ENCODE peak calls at places on chromosomes 11 and 22, in five cellular contexts. R, D, H, V and Z are unnamed samples.
A peak's percentile ranks its signal among the peaks of the same experiment; 100 is the strongest.

GRCh38 chr22:46373838-46374662 is 38.5 kb downstream of the TRMU start:
- DNase-seq in H (no peak), V (no peak), D (peak; percentile 72), R (no peak), Z (peak; percentile 67)

GRCh38 chr11:12474871-12475270 is 97.5 kb downstream of the PARVA start:
- DNase-seq in H (no peak), R (no peak), D (no peak), V (no peak), Z (no peak)

GRCh38 chr11:32438883-32439487 is 3.6 kb upstream of the WT1 start:
- DNase-seq in V (no peak), D (no peak), H (no peak), R (no peak), Z (no peak)

GRCh38 chr11:113796663-113797259 is 17.2 kb downstream of the CLDN25 start:
- DNase-seq in D (no peak), R (peak; percentile 35), H (peak; percentile 25), V (no peak), Z (no peak)

GRCh38 chr22:46367707-46368191 is 32.2 kb downstream of the TRMU start:
- DNase-seq in H (peak; percentile 85), V (peak; percentile 86), D (peak; percentile 48), R (peak; percentile 50), Z (peak; percentile 78)

GRCh38 chr11:112050721-112051120 is 23.1 kb downstream of the PIH1D2 start:
- DNase-seq in V (no peak), H (peak; percentile 14), R (no peak), D (no peak), Z (no peak)

GRCh38 chr11:85541683-85542082 is 85.5 kb downstream of the DLG2 start:
- DNase-seq in R (no peak), V (no peak), H (no peak), D (no peak), Z (no peak)

GRCh38 chr11:130055637-130056036 is 14.1 kb upstream of the APLP2 start:
- DNase-seq in R (no peak), V (no peak), H (no peak), D (no peak), Z (no peak)

GRCh38 chr11:33682446-33682845 is 18.2 kb downstream of the C11orf91 start:
- DNase-seq in D (peak; percentile 29), R (no peak), H (no peak), V (no peak), Z (no peak)

GRCh38 chr22:46078241-46079092 is 71.9 kb upstream of the PPARA start:
- DNase-seq in V (peak; percentile 51), H (no peak), R (peak; percentile 80), D (no peak), Z (no peak)

GRCh38 chr11:86211619-86212018 is 32.9 kb upstream of the EED start:
- DNase-seq in R (no peak), V (no peak), D (no peak), H (no peak), Z (no peak)

GRCh38 chr22:37165940-37166674 is 16.4 kb upstream of the IL2RB start:
- DNase-seq in R (no peak), V (no peak), H (no peak), D (no peak), Z (no peak)

GRCh38 chr22:23485490-23485889 is 94.6 kb downstream of the IGLL1 start:
- DNase-seq in V (no peak), H (no peak), D (no peak), R (no peak), Z (no peak)

GRCh38 chr11:103541186-103541795 is 432.1 kb downstream of the DYNC2H1 start:
- DNase-seq in R (no peak), D (no peak), V (no peak), H (no peak), Z (no peak)

GRCh38 chr11:3222003-3222855 is 3.6 kb upstream of the MRGPRG start:
- DNase-seq in V (peak; percentile 33), R (no peak), D (no peak), H (no peak), Z (no peak)

GRCh38 chr22:47047321-47048122 is 285.1 kb downstream of the TBC1D22A start:
- DNase-seq in D (no peak), R (no peak), H (no peak), V (peak; percentile 41), Z (no peak)

GRCh38 chr22:23180301-23180892 is at the start of gene BCR:
- DNase-seq in V (peak; percentile 83), R (peak; percentile 69), D (peak; percentile 51), H (peak; percentile 84), Z (peak; percentile 58)

GRCh38 chr11:32809313-32809712 is 14.9 kb upstream of the CCDC73 start:
- DNase-seq in V (peak; percentile 55), H (peak; percentile 74), R (peak; percentile 62), D (peak; percentile 73), Z (no peak)

GRCh38 chr22:36365020-36365411 is 22.8 kb downstream of the MYH9 start:
- DNase-seq in H (no peak), R (peak; percentile 80), V (no peak), D (peak; percentile 74), Z (peak; percentile 87)

GRCh38 chr11:43419460-43419859 is 60.7 kb downstream of the TTC17 start:
- DNase-seq in D (no peak), V (no peak), R (peak; percentile 7), H (peak; percentile 35), Z (no peak)

GRCh38 chr22:39959640-39960447 is at the start of gene TMA7B:
- DNase-seq in D (peak; percentile 30), H (no peak), V (no peak), R (no peak), Z (peak; percentile 27)

GRCh38 chr11:113147249-113147648 is 167.1 kb upstream of the TTC12 start:
- DNase-seq in H (no peak), R (no peak), D (no peak), V (no peak), Z (no peak)

GRCh38 chr11:60927061-60927592 is 2.9 kb downstream of the TMEM132A start:
- DNase-seq in V (peak; percentile 20), R (no peak), H (no peak), D (no peak), Z (no peak)

GRCh38 chr11:368414-369335 is 624 bp upstream of the B4GALNT4 start:
- DNase-seq in V (no peak), R (no peak), D (peak; percentile 23), H (no peak), Z (no peak)

GRCh38 chr11:114928260-114928870 is 250.0 kb downstream of the NXPE2 start:
- DNase-seq in H (no peak), V (no peak), R (no peak), D (no peak), Z (no peak)

GRCh38 chr22:27100789-27101188 is 443.4 kb downstream of the MIAT start:
- DNase-seq in V (no peak), R (no peak), D (peak; percentile 29), H (no peak), Z (no peak)

GRCh38 chr11:2207212-2207611 is 35.6 kb upstream of the TH start:
- DNase-seq in V (peak; percentile 33), D (no peak), R (peak; percentile 1), H (no peak), Z (no peak)
- H3K27me3 ChIP-seq in V (no peaks in the 10 kb centered on the region), D (no peaks in the 10 kb centered on the region), R (peaks cover 3% of the 10 kb centered on the region), H (peaks cover 87% of the 10 kb centered on the region), Z (no peaks in the 10 kb centered on the region)

GRCh38 chr22:42816339-42816738 is 40.7 kb downstream of the ARFGAP3 start:
- DNase-seq in H (no peak), D (no peak), V (no peak), R (no peak), Z (no peak)

GRCh38 chr22:42817556-42817955 is 39.5 kb downstream of the ARFGAP3 start:
- DNase-seq in D (no peak), R (no peak), V (no peak), H (no peak), Z (no peak)

GRCh38 chr22:42821386-42821785 is 35.7 kb downstream of the ARFGAP3 start:
- DNase-seq in R (no peak), V (no peak), D (no peak), H (no peak), Z (no peak)

GRCh38 chr22:42819412-42820069 is 37.5 kb downstream of the ARFGAP3 start:
- DNase-seq in R (no peak), H (no peak), V (no peak), D (no peak), Z (no peak)

DNA sequence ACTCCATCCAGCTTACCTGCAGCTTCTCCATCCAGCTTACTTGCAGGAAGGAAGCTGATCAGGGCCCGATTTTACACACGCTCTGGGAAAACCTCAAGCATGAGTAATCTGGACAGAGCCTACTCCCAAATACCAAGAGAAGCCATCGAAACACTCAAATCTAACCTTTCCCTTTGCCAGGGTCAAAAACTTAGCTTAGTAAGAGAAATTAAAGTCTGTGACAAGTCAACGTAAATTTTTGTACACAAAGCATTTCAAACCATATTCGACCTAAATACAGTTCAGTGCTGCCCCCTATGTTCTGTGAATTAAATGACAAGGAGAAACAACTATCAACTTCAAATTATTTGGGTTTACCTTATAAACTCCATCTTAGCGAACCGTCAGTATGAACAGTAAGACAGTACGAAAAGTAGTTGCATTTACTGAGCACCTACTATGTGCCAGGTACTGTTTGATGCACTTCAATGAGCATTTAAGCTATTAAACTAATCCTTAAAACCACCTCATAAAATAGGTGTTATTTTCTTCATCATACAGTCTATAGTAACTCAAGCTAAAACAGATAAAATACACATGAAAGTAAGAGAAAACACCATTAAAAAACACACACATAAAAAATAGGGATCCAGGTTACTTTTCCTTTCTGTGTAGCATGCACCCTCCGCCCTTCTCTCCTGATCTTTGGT is 36.9 kb downstream of the ARFGAP3 start:
- DNase-seq in R (no peak), V (no peak), D (peak; percentile 23), H (peak; percentile 30), Z (no peak)
- H3K27ac ChIP-seq in R (no peak overlapping the region), V (no peak overlapping the region), D (no peak overlapping the region), H (no peak overlapping the region), Z (no peak overlapping the region)

DNA sequence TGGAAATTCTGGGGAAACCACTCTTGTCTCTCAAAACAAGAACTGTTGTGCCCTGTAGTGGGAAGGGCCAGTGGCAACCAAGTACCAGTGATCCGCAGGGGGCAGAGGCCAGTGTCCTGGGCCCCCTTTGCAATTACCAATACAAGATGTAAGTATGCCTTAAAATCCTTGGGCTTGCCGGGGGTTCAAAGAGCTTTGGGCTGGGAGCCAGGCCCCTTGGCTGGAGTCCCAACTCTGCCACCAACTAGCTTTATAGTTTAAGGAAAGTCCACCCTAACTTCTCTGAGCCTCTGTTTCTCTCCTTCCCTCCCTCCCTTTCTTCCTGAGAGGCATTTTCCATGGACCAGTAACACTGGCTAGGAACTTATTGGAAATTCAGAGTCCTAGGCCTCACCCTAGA is 15.5 kb downstream of the CLMP start:
- DNase-seq in H (no peak), D (no peak), V (peak; percentile 68), R (no peak), Z (no peak)
- H3K4me1 ChIP-seq in H (no peaks in the 10 kb centered on the region), D (peaks cover 71% of the 10 kb centered on the region), V (no peaks in the 10 kb centered on the region), R (no peaks in the 10 kb centered on the region), Z (no peaks in the 10 kb centered on the region)

DNA sequence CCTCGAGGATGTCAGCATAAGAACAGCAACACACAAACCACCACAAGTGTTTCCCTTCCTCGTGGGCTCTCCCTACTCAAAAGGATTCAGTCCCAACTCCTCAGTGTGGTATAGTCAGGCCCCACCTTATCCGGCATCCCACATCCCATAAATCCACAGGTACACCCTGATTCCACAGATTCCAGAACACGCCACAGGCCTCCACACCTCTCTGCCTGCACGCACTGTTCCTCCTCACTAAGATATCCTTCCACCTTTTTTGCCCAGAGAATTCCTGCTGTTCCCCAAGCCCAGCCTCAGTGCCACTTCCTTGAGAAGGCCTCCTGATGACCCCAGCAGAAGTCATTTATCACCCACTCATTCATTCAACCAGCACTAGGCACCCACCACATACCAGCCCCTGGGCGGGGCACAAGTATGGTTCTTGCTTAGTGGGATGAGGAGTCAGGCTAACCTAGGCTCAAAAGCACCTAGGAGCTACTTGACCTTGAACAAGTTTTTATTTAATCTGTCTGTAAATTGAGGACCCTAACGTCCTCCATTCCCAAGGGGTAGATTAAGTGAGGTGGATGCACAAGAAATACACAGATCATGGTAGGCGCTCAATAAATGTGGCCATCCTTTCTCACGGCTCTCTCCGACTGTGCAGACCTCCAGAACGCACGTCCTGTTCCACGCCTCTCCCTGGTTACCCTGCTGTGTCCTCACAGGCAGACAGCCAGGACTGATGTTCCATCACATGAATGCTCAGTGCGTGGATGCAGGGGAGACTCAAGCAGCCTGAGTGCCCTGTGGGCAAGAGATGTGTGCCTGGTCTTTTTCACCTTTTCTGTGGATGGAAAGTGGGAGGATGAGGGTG is 2.1 kb upstream of the KCNJ4 start:
- DNase-seq in D (no peak), R (no peak), V (no peak), H (no peak), Z (no peak)
- H3K27me3 ChIP-seq in D (peaks cover 49% of the 10 kb centered on the region), R (peaks cover 12% of the 10 kb centered on the region), V (no peaks in the 10 kb centered on the region), H (peaks cover 77% of the 10 kb centered on the region), Z (peaks cover 30% of the 10 kb centered on the region)